ENCODE peak calls at places on chromosomes 4 and X, in four cellular contexts. One of them, this sample, is unnamed.

GRCh38 chrX:120697053-120697452 is 67.2 kb upstream of the C1GALT1C1 start:
- DNase-seq in H1: no peak
- DNase-seq in K562: no peak
- DNase-seq in HepG2: no peak
- DNase-seq in this sample: peak; percentile 66

GRCh38 chrX:121036951-121037350 is 10.5 kb upstream of the GLUD2 start:
- DNase-seq in H1: no peak
- DNase-seq in K562: no peak
- DNase-seq in HepG2: no peak
- DNase-seq in this sample: no peak

GRCh38 chr4:7472443-7473013 is 37.8 kb upstream of the PSAPL1 start:
- DNase-seq in HepG2: no peak
- DNase-seq in K562: no peak
- DNase-seq in H1: no peak
- DNase-seq in this sample: no peak

GRCh38 chr4:138749303-138749702 is 266.3 kb upstream of the NOCT start:
- DNase-seq in HepG2: no peak
- DNase-seq in K562: no peak
- DNase-seq in H1: no peak
- DNase-seq in this sample: no peak

GRCh38 chrX:105658136-105658535 is 164.2 kb upstream of the NRK start:
- DNase-seq in H1: no peak
- DNase-seq in HepG2: no peak
- DNase-seq in K562: no peak
- DNase-seq in this sample: no peak

GRCh38 chr4:51842167-51842553 is 793 bp upstream of the DCUN1D4 start:
- DNase-seq in H1: no peak
- DNase-seq in K562: peak; percentile 15
- DNase-seq in HepG2: no peak
- DNase-seq in this sample: no peak

GRCh38 chrX:10167573-10167972 is 10.8 kb downstream of the CLCN4 start:
- DNase-seq in HepG2: no peak
- DNase-seq in K562: no peak
- DNase-seq in H1: no peak
- DNase-seq in this sample: peak; percentile 15

GRCh38 chr4:162485486-162485885 is 321.7 kb upstream of the FSTL5 start:
- DNase-seq in H1: no peak
- DNase-seq in K562: no peak
- DNase-seq in HepG2: no peak
- DNase-seq in this sample: no peak

GRCh38 chr4:55386073-55386472 is 9.7 kb upstream of the TMEM165 start:
- DNase-seq in HepG2: peak; percentile 13
- DNase-seq in H1: no peak
- DNase-seq in K562: peak; percentile 73
- DNase-seq in this sample: no peak

GRCh38 chrX:119690921-119691716 is 1.8 kb downstream of the SEPTIN6 start:
- DNase-seq in HepG2: no peak
- DNase-seq in K562: peak; percentile 75
- DNase-seq in H1: no peak
- DNase-seq in this sample: no peak

GRCh38 chr4:73682508-73682907 is 57.9 kb upstream of the CXCL8 start:
- DNase-seq in H1: no peak
- DNase-seq in HepG2: no peak
- DNase-seq in K562: no peak
- DNase-seq in this sample: no peak

GRCh38 chr4:151313306-151314028 is 11.9 kb downstream of the SH3D19 start:
- DNase-seq in K562: no peak
- DNase-seq in H1: no peak
- DNase-seq in HepG2: peak; percentile 18
- DNase-seq in this sample: no peak

GRCh38 chr4:86853209-86853608 is 4.0 kb upstream of the SLC10A6 start:
- DNase-seq in K562: no peak
- DNase-seq in HepG2: no peak
- DNase-seq in H1: no peak
- DNase-seq in this sample: no peak

GRCh38 chr4:14743601-14744000 is 258.7 kb upstream of the CPEB2 start:
- DNase-seq in H1: no peak
- DNase-seq in HepG2: no peak
- DNase-seq in K562: no peak
- DNase-seq in this sample: no peak

GRCh38 chrX:10158279-10158939 is 1.6 kb downstream of the CLCN4 start:
- DNase-seq in K562: no peak
- DNase-seq in H1: peak; percentile 63
- DNase-seq in HepG2: no peak
- DNase-seq in this sample: no peak

GRCh38 chr4:8302331-8302730 is 32.8 kb downstream of the HTRA3 start:
- DNase-seq in HepG2: no peak
- DNase-seq in K562: no peak
- DNase-seq in H1: no peak
- DNase-seq in this sample: no peak

GRCh38 chrX:47179928-47180255 is 13.7 kb upstream of the UBA1 start:
- DNase-seq in HepG2: no peak
- DNase-seq in H1: no peak
- DNase-seq in K562: no peak
- DNase-seq in this sample: no peak

GRCh38 chr4:169142906-169143305 is 127.8 kb downstream of the SH3RF1 start:
- DNase-seq in H1: no peak
- DNase-seq in HepG2: no peak
- DNase-seq in K562: no peak
- DNase-seq in this sample: no peak
- TF ChIP-seq SRF in H1: no peak
- TF ChIP-seq SRF in HepG2: no peak
- TF ChIP-seq SRF in K562: no peak
- TF ChIP-seq SRF in this sample: no peak

GRCh38 chr4:3280466-3280865 is 12.4 kb upstream of the RGS12 start:
- DNase-seq in K562: no peak
- DNase-seq in H1: no peak
- DNase-seq in HepG2: no peak
- DNase-seq in this sample: no peak

GRCh38 chr4:3271131-3271530 is 21.7 kb upstream of the RGS12 start:
- DNase-seq in HepG2: no peak
- DNase-seq in K562: no peak
- DNase-seq in H1: no peak
- DNase-seq in this sample: no peak

DNA sequence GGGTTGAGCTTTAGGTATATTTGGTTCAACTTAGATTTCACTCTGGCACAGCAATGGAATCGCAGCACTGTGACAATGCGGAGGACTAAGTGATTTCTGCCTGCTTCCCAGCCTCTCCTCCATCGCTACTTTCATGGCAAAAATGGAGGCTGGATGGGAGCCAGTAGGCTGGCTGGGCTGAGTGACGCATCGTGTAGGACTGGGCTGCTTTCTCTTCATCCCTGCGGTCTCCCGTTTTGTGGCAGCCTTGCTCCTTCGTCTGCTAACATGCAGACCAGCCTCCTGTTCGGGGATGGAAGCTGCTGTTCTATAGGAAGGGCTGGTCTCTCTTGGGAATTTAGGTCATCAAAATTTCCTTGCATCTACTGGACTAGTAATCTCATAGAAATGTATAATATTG is 15.9 kb upstream of the RGS12 start:
- DNase-seq in HepG2: no peak
- DNase-seq in K562: no peak
- DNase-seq in H1: peak; percentile 23
- DNase-seq in this sample: no peak
- TF ChIP-seq CREB1 in HepG2: no peak
- TF ChIP-seq CREB1 in K562: no peak
- TF ChIP-seq CREB1 in H1: no peak
- TF ChIP-seq CREB1 in this sample: no peak

DNA sequence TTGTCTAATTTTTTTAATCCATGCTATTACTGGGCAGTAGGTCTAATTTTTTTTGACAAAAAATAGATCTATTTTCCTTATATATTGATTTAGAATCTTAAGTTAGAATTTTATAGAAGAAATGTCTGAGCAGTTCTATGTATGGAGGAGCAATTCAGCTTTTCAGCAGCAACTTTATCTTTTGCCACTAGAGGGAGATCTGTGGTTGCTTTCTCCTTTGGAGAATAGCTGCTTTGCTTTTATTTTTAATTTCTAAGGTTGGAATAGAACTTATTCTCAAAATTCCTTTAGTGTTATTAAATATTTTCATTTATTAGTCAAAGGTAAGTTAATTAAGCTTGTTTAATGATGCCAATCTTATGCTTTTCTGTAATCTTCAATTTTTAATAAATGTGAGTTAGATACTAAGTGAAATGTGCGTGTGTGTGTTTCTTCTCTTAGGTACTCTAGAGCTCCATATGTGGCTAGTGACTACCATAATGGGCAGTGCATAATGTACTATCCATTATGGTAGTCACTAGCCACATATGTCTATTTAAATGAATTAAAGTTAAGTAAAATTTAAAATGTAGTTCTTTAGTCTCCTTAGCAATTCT is 29.3 kb downstream of the FAM199X start:
- DNase-seq in K562: peak; percentile 12
- DNase-seq in H1: no peak
- DNase-seq in HepG2: peak; percentile 3
- DNase-seq in this sample: no peak
- TF ChIP-seq SRF in K562: no peak
- TF ChIP-seq SRF in H1: no peak
- TF ChIP-seq SRF in HepG2: no peak
- TF ChIP-seq SRF in this sample: no peak

GRCh38 chr4:186304816-186305520 is 39.0 kb downstream of the F11 start:
- DNase-seq in HepG2: no peak
- DNase-seq in H1: no peak
- DNase-seq in K562: no peak
- DNase-seq in this sample: no peak
- TF ChIP-seq CREB1 in HepG2: no peak
- TF ChIP-seq CREB1 in H1: no peak
- TF ChIP-seq CREB1 in K562: no peak
- TF ChIP-seq CREB1 in this sample: no peak

DNA sequence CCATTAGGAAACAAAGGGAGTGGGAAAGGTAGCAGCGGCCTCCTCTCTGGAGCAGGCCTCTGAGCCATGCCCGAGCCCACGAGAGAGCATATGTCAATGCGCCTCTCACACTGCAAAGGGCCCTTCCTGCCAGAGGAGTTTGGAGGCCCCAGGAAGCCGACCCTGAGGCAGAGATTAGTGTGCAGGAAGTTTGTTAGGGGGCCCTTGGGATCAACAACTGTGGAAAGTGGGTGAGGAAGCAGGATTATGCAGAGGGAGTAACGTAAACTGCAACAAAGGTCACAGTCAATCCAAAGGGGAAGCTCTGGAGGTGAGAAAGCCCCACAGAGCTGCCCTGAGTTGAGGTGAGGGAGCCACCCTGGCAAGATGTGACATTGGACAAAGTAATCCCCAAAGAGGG is 17.4 kb downstream of the RTL5 start:
- DNase-seq in HepG2: no peak
- DNase-seq in H1: no peak
- DNase-seq in K562: no peak
- DNase-seq in this sample: no peak
- TF ChIP-seq SRF in HepG2: no peak
- TF ChIP-seq SRF in H1: no peak
- TF ChIP-seq SRF in K562: no peak
- TF ChIP-seq SRF in this sample: no peak

GRCh38 chr4:10007772-10008171 is 13.5 kb downstream of the SLC2A9 start:
- DNase-seq in K562: no peak
- DNase-seq in HepG2: no peak
- DNase-seq in H1: no peak
- DNase-seq in this sample: peak; percentile 53
- TF ChIP-seq CREB1 in K562: no peak
- TF ChIP-seq CREB1 in HepG2: no peak
- TF ChIP-seq CREB1 in H1: no peak
- TF ChIP-seq CREB1 in this sample: peak; percentile 54

DNA sequence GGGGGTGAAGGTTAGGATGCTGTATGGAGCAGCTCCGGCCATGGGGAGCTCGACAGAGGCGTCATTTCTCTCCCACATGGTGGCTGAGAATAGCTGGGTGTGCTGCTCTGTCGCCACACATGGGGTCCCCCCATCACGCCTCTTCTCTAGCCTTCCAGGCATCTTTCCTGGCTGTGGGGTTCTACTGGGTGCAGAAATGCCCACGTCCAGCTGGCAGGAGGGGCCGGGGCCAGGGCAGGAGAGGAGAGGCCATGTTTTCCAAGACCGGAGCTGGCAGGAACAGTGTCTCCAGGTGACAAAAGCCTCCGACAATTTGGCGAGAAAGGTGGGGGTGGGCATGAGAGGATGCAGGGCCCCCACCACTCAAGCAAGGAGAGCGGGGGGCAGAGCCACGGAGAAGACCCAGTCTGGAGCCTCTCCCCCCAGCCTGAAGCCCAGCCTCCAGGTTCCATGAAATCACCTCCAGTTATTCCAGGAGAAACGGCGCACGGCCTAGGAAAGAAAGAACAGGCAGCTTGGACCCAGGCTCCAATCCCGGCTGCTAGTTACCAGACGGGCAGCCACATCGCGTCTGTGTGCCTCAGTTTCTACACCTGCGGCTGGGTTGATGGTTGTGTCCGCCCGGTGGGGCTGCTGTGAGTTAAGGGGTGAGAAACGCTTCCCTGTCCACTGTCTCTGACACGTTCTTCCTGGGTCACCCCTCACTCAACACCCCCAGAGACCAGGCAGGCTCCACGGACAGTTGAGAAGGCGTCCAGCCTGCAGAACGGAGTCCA is 27.4 kb upstream of the SPON2 start:
- DNase-seq in K562: no peak
- DNase-seq in HepG2: no peak
- DNase-seq in H1: no peak
- DNase-seq in this sample: no peak
- TF ChIP-seq SRF in K562: no peak
- TF ChIP-seq SRF in HepG2: no peak
- TF ChIP-seq SRF in H1: no peak
- TF ChIP-seq SRF in this sample: no peak

GRCh38 chr4:31088600-31089230 is 368.5 kb downstream of the PCDH7 start:
- DNase-seq in HepG2: no peak
- DNase-seq in H1: no peak
- DNase-seq in K562: no peak
- DNase-seq in this sample: no peak
- TF ChIP-seq CREB1 in HepG2: no peak
- TF ChIP-seq CREB1 in H1: no peak
- TF ChIP-seq CREB1 in K562: no peak
- TF ChIP-seq CREB1 in this sample: no peak

GRCh38 chr4:156619154-156619934 is 352.3 kb downstream of the PDGFC start:
- DNase-seq in H1: no peak
- DNase-seq in K562: no peak
- DNase-seq in HepG2: no peak
- DNase-seq in this sample: no peak
- TF ChIP-seq SRF in H1: no peak
- TF ChIP-seq SRF in K562: no peak
- TF ChIP-seq SRF in HepG2: no peak
- TF ChIP-seq SRF in this sample: no peak

This sample was measured in GM12878.